ENCODE peak calls at places on chromosomes 7 and 10, in nine cellular contexts. One of them, this sample, is unnamed.

GRCh38 chr10:629186-629998 is 60.1 kb downstream of the DIP2C start:
- DNase-seq in cardiac muscle cell: no peak
- DNase-seq in body of pancreas: no peak
- DNase-seq in transverse colon: no peak
- DNase-seq in A549: no peak
- DNase-seq in choroid plexus epithelial cell: no peak
- DNase-seq in upper lobe of right lung: peak
- DNase-seq in GM23338: no peak
- DNase-seq in AG04450: no peak
- DNase-seq in this sample: no peak

GRCh38 chr10:98316661-98317060 is 48.7 kb upstream of the LOXL4 start:
- DNase-seq in cardiac muscle cell: no peak
- DNase-seq in body of pancreas: no peak
- DNase-seq in transverse colon: no peak
- DNase-seq in A549: no peak
- DNase-seq in choroid plexus epithelial cell: peak
- DNase-seq in upper lobe of right lung: no peak
- DNase-seq in GM23338: no peak
- DNase-seq in AG04450: no peak
- DNase-seq in this sample: peak

GRCh38 chr7:149462101-149462520 is 1.2 kb upstream of the ZNF777 start:
- DNase-seq in cardiac muscle cell: no peak
- DNase-seq in body of pancreas: no peak
- DNase-seq in transverse colon: no peak
- DNase-seq in A549: no peak
- DNase-seq in choroid plexus epithelial cell: no peak
- DNase-seq in upper lobe of right lung: no peak
- DNase-seq in GM23338: no peak
- DNase-seq in AG04450: no peak
- DNase-seq in this sample: no peak

GRCh38 chr10:85604136-85604725 is 762.4 kb downstream of the GRID1 start:
- DNase-seq in cardiac muscle cell: no peak
- DNase-seq in body of pancreas: no peak
- DNase-seq in transverse colon: no peak
- DNase-seq in A549: no peak
- DNase-seq in choroid plexus epithelial cell: no peak
- DNase-seq in upper lobe of right lung: no peak
- DNase-seq in GM23338: no peak
- DNase-seq in AG04450: no peak
- DNase-seq in this sample: no peak

GRCh38 chr7:111132833-111133232 is 41.9 kb downstream of the LRRN3 start:
- DNase-seq in cardiac muscle cell: no peak
- DNase-seq in body of pancreas: no peak
- DNase-seq in transverse colon: no peak
- DNase-seq in A549: no peak
- DNase-seq in choroid plexus epithelial cell: peak
- DNase-seq in upper lobe of right lung: no peak
- DNase-seq in GM23338: no peak
- DNase-seq in AG04450: no peak
- DNase-seq in this sample: peak

GRCh38 chr7:104900525-104900924 is 113.5 kb upstream of the KMT2E start:
- DNase-seq in cardiac muscle cell: no peak
- DNase-seq in body of pancreas: no peak
- DNase-seq in transverse colon: no peak
- DNase-seq in A549: no peak
- DNase-seq in choroid plexus epithelial cell: no peak
- DNase-seq in upper lobe of right lung: no peak
- DNase-seq in GM23338: no peak
- DNase-seq in AG04450: no peak
- DNase-seq in this sample: no peak

GRCh38 chr7:128915841-128916642 is 5.5 kb upstream of the KCP start:
- DNase-seq in cardiac muscle cell: no peak
- DNase-seq in body of pancreas: no peak
- DNase-seq in transverse colon: no peak
- DNase-seq in A549: no peak
- DNase-seq in choroid plexus epithelial cell: no peak
- DNase-seq in upper lobe of right lung: no peak
- DNase-seq in GM23338: peak
- DNase-seq in AG04450: no peak
- DNase-seq in this sample: no peak

GRCh38 chr7:41438919-41439882 is 263.7 kb downstream of the INHBA start:
- DNase-seq in cardiac muscle cell: no peak
- DNase-seq in body of pancreas: no peak
- DNase-seq in transverse colon: no peak
- DNase-seq in A549: no peak
- DNase-seq in choroid plexus epithelial cell: no peak
- DNase-seq in upper lobe of right lung: no peak
- DNase-seq in GM23338: no peak
- DNase-seq in AG04450: no peak
- DNase-seq in this sample: no peak

DNA sequence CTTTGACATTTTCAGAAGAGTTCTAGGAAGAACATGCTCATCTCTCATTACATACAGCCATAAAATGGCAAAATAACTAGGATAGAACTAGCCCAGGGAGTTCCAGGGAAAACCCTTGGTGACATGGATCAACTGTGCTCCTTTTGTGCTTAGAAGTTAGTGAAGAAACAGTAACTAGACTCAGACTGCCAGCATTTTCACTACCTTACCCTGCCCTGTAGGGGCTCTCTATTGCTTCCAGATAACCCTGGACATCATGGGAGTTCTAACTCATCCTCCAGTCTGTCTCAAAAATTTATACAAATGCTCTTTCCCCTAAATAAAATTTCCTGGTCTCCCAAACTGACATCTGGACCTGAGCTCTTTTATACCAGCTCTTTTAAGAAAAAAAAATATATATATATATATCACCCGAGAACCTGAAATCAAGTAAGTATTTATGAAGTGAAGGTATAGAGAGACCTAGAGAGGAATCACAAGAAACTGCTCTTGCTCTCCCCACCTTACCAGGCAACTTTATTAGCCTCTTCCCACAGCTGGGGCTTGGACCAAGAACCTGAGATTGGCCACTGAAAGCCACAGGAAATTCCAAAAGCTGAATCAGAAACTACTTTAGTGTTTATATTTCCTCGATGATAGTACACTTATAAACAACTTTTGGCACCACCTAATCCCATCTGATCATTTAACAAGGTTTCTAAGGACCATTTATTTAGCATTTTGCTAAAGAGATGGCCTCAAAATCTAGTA is 101.4 kb downstream of the RELN start:
- DNase-seq in cardiac muscle cell: no peak
- DNase-seq in body of pancreas: no peak
- DNase-seq in transverse colon: no peak
- DNase-seq in A549: no peak
- DNase-seq in choroid plexus epithelial cell: no peak
- DNase-seq in upper lobe of right lung: no peak
- DNase-seq in GM23338: peak
- DNase-seq in AG04450: no peak
- DNase-seq in this sample: no peak
- TF ChIP-seq CTCF in cardiac muscle cell: no peak
- TF ChIP-seq CTCF in body of pancreas: no peak
- TF ChIP-seq CTCF in transverse colon: no peak
- TF ChIP-seq CTCF in A549: no peak
- TF ChIP-seq CTCF in choroid plexus epithelial cell: peak
- TF ChIP-seq CTCF in upper lobe of right lung: no peak
- TF ChIP-seq CTCF in GM23338: peak
- TF ChIP-seq CTCF in AG04450: no peak
- TF ChIP-seq CTCF in this sample: no peak

DNA sequence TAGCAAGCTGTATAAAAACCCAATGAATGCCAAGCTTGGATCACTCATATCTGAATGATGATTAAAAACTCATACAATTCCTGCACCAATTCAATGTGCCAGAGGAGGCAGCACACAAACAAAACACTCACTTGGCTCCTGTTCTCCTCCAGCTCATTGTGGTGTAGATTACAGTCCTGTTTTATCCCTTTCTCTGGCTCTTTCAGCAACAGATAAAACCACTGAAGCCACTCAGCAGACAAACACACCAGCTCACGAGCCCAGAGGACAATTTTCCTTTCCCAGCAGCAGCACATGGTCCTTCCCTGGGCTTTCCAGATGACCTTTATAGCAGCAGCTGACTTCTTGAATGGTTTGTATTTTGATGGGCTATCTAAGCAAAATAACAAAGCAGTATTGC is 107.3 kb upstream of the STARD3NL start:
- DNase-seq in cardiac muscle cell: peak
- DNase-seq in body of pancreas: peak
- DNase-seq in transverse colon: no peak
- DNase-seq in A549: peak
- DNase-seq in choroid plexus epithelial cell: peak
- DNase-seq in upper lobe of right lung: no peak
- DNase-seq in GM23338: peak
- DNase-seq in AG04450: no peak
- DNase-seq in this sample: no peak
- H3K4me3 ChIP-seq in cardiac muscle cell: no peak
- H3K4me3 ChIP-seq in body of pancreas: no peak
- H3K4me3 ChIP-seq in transverse colon: no peak
- H3K4me3 ChIP-seq in A549: no peak
- H3K4me3 ChIP-seq in choroid plexus epithelial cell: no peak
- H3K4me3 ChIP-seq in upper lobe of right lung: no peak
- H3K4me3 ChIP-seq in GM23338: peak
- H3K4me3 ChIP-seq in AG04450: no peak
- H3K4me3 ChIP-seq in this sample: no peak

GRCh38 chr10:111207525-111207924 is 130.7 kb downstream of the ADRA2A start:
- DNase-seq in cardiac muscle cell: no peak
- DNase-seq in body of pancreas: peak
- DNase-seq in transverse colon: peak
- DNase-seq in A549: no peak
- DNase-seq in choroid plexus epithelial cell: no peak
- DNase-seq in upper lobe of right lung: no peak
- DNase-seq in GM23338: peak
- DNase-seq in AG04450: no peak
- DNase-seq in this sample: no peak
- TF ChIP-seq CTCF in cardiac muscle cell: no peak
- TF ChIP-seq CTCF in body of pancreas: peak
- TF ChIP-seq CTCF in transverse colon: peak
- TF ChIP-seq CTCF in A549: no peak
- TF ChIP-seq CTCF in choroid plexus epithelial cell: no peak
- TF ChIP-seq CTCF in upper lobe of right lung: peak
- TF ChIP-seq CTCF in GM23338: peak
- TF ChIP-seq CTCF in AG04450: peak
- TF ChIP-seq CTCF in this sample: no peak

DNA sequence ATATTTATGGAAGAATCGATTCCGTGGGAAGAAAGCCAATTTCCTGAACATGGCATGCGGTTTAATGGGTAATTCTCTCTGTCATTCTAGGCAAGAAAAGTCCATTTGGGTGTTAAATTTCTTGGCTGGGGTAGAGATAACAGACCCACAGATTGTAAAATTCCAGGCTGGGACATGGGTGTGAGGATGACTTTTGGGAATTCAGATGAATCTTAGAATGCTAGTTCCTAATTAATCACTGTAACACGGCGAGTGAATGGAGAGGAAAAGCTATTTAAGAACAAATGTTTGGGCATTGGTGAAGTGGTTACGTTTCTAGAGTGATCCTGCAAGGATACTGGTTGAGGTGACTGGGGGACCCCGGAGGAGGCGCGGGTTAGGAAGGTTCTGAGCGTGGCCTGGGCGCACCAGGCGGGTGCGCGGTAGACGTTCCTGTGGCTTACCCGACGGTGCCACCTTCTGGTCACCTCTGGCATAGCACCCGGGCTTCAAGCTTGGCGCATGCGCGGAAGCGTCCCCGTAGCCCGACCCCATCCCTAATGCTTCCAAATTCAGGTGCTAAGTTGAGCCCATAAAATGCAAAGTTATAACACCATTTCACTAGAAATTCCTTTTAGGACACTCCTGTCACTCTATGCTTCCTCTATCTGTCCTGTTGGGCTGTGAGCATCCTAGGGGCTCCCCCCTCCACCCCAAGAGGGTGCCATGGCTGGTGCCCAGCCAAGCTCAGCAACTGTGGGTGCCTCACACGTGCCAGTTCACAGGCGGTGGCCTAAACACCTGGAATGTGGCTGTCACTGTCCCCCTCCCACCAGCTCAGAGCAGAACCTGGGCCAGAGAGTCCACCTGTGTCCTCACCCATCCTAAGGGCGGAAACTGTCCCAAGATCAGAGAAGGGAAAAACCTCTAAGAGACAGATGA is 104.4 kb downstream of the PTPRE start:
- DNase-seq in cardiac muscle cell: peak
- DNase-seq in body of pancreas: peak
- DNase-seq in transverse colon: peak
- DNase-seq in A549: peak
- DNase-seq in choroid plexus epithelial cell: peak
- DNase-seq in upper lobe of right lung: peak
- DNase-seq in GM23338: peak
- DNase-seq in AG04450: peak
- DNase-seq in this sample: peak
- H3K4me3 ChIP-seq in cardiac muscle cell: no peak
- H3K4me3 ChIP-seq in body of pancreas: no peak
- H3K4me3 ChIP-seq in transverse colon: no peak
- H3K4me3 ChIP-seq in A549: no peak
- H3K4me3 ChIP-seq in choroid plexus epithelial cell: peak
- H3K4me3 ChIP-seq in upper lobe of right lung: peak
- H3K4me3 ChIP-seq in GM23338: peak
- H3K4me3 ChIP-seq in AG04450: no peak
- H3K4me3 ChIP-seq in this sample: no peak

GRCh38 chr7:1325646-1326510 is 93.2 kb downstream of the UNCX start:
- DNase-seq in cardiac muscle cell: no peak
- DNase-seq in body of pancreas: no peak
- DNase-seq in transverse colon: no peak
- DNase-seq in A549: no peak
- DNase-seq in choroid plexus epithelial cell: no peak
- DNase-seq in upper lobe of right lung: peak
- DNase-seq in GM23338: no peak
- DNase-seq in AG04450: no peak
- DNase-seq in this sample: no peak
- TF ChIP-seq CTCF in cardiac muscle cell: no peak
- TF ChIP-seq CTCF in body of pancreas: no peak
- TF ChIP-seq CTCF in transverse colon: no peak
- TF ChIP-seq CTCF in A549: no peak
- TF ChIP-seq CTCF in choroid plexus epithelial cell: no peak
- TF ChIP-seq CTCF in upper lobe of right lung: no peak
- TF ChIP-seq CTCF in GM23338: no peak
- TF ChIP-seq CTCF in AG04450: no peak
- TF ChIP-seq CTCF in this sample: no peak

DNA sequence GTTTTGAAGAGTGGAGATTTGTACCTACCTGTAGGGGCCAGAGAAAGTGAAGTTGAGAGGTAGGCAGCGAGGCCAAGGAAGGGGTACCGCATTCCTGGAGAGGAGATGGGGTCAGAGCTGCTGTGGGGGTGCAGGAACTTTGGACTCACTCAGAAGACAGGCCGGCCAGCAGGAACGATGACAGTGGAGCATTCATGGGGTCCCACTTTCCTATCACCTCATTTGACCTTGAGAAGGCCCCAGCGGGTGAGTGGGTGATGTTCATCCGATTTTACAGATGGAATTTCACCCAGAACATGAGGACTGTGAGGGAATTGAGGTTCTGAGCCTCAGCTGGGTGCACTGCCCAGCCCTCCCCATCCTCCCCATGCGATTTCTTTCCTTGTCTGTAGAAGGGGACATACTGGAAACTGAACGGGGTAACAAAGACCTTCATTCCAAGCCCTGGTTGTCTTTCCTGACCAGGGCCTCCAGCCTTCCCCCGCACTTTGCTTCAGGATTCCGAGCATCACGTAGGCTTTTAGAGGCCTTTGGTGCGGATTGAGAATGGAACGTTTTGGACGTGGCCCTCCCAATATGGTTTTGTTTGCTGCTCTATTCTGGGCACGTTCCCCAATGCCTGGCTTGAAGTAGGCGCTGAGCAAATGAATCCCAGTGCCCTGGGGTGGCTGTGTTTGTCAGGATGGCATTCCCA is 87.3 kb downstream of the ADCY1 start:
- DNase-seq in cardiac muscle cell: no peak
- DNase-seq in body of pancreas: no peak
- DNase-seq in transverse colon: no peak
- DNase-seq in A549: no peak
- DNase-seq in choroid plexus epithelial cell: no peak
- DNase-seq in upper lobe of right lung: no peak
- DNase-seq in GM23338: no peak
- DNase-seq in AG04450: no peak
- DNase-seq in this sample: no peak
- H3K4me3 ChIP-seq in cardiac muscle cell: no peak
- H3K4me3 ChIP-seq in body of pancreas: no peak
- H3K4me3 ChIP-seq in transverse colon: no peak
- H3K4me3 ChIP-seq in A549: no peak
- H3K4me3 ChIP-seq in choroid plexus epithelial cell: no peak
- H3K4me3 ChIP-seq in upper lobe of right lung: no peak
- H3K4me3 ChIP-seq in GM23338: no peak
- H3K4me3 ChIP-seq in AG04450: no peak
- H3K4me3 ChIP-seq in this sample: no peak

This sample was measured in epithelial cell of esophagus.